ENCODE peak calls at places on chromosomes 12 and 14, in six cellular contexts. T is heart right ventricle, H is neural progenitor cell, W is spleen, O is heart left ventricle, U is IMR-90. F is an unnamed sample. For H3K4me1 and H3K27me3, the result is how much of the 10 kb centered on the place peaks cover.

GRCh38 chr14:105102361-105102760 is 37.1 kb upstream of the GPR132 start:
- DNase-seq in T (no peak), H (no peak), W (no peak), O (peak), U (no peak), F (no peak)

GRCh38 chr12:26188132-26188531 is 7.2 kb upstream of the SSPN start:
- DNase-seq in T (no peak), H (no peak), W (no peak), O (no peak), U (peak), F (no peak)

GRCh38 chr12:5965950-5966383 is 20.9 kb upstream of the ANO2 start:
- DNase-seq in T (peak), H (peak), W (no peak), O (peak), U (peak), F (peak)

GRCh38 chr12:89943461-89943860 is 234.8 kb upstream of the ATP2B1 start:
- DNase-seq in T (no peak), H (no peak), W (no peak), O (no peak), U (no peak), F (no peak)

GRCh38 chr12:130382818-130383217 is 45.1 kb downstream of the PIWIL1 start:
- DNase-seq in T (no peak), H (no peak), W (no peak), O (no peak), U (no peak), F (no peak)

GRCh38 chr12:95318071-95318545 is 100.5 kb downstream of the VEZT start:
- DNase-seq in T (no peak), H (no peak), W (no peak), O (no peak), U (peak), F (no peak)

GRCh38 chr12:11273449-11273848 is 3.9 kb upstream of the PRB3 start:
- DNase-seq in T (no peak), H (no peak), W (no peak), O (no peak), U (no peak), F (no peak)

GRCh38 chr14:22835505-22835904 is 880 bp upstream of the MMP14 start:
- DNase-seq in T (no peak), H (no peak), W (no peak), O (no peak), U (no peak), F (no peak)

GRCh38 chr14:62179367-62180018 is 417.3 kb downstream of the SNAPC1 start:
- DNase-seq in T (no peak), H (peak), W (no peak), O (no peak), U (peak), F (peak)

GRCh38 chr14:65565948-65566347 is 153.4 kb downstream of the FUT8 start:
- DNase-seq in T (no peak), H (no peak), W (no peak), O (no peak), U (no peak), F (no peak)

GRCh38 chr14:104600141-104600643 is 4.4 kb downstream of the TMEM179 start:
- DNase-seq in T (no peak), H (peak), W (peak), O (no peak), U (no peak), F (no peak)

GRCh38 chr12:93786669-93787397 is 109.7 kb downstream of the CRADD start:
- DNase-seq in T (no peak), H (no peak), W (no peak), O (no peak), U (no peak), F (no peak)

GRCh38 chr14:104363891-104364760 is 215.4 kb upstream of the C14orf180 start:
- DNase-seq in T (no peak), H (no peak), W (no peak), O (no peak), U (no peak), F (peak)

GRCh38 chr12:16020034-16020433 is 108.9 kb downstream of the DERA start:
- DNase-seq in T (no peak), H (no peak), W (no peak), O (no peak), U (no peak), F (no peak)

GRCh38 chr14:100861188-100861936 is 35.4 kb downstream of the MEG3 start:
- DNase-seq in T (no peak), H (no peak), W (peak), O (no peak), U (no peak), F (no peak)

GRCh38 chr12:12518919-12519318 is 43.7 kb downstream of the DUSP16 start:
- DNase-seq in T (no peak), H (no peak), W (no peak), O (no peak), U (peak), F (no peak)

GRCh38 chr14:76376878-76377523 is 1.1 kb downstream of the ESRRB start:
- DNase-seq in T (no peak), H (peak), W (no peak), O (no peak), U (no peak), F (no peak)

GRCh38 chr12:124379938-124380754 is 85.3 kb downstream of the RFLNA start:
- DNase-seq in T (peak), H (peak), W (peak), O (peak), U (peak), F (no peak)

DNA sequence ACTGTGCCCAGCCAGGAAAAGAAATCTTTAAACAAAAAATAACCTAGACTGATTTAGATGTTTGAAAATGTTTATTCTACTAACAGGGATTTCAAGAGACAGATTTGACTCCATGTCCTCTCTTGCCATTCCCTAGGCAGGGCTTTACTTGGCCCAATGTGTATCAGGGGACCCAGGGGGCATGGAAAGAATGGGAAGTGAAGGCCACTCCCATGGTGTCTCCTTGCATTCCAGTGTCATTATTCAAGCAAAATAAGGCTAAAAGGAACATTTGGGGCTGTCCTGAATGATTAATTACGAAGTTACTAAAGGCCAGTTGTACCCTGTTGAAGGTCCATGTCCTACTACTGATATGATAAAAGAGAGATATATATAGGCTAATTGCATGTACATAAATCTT is 151.9 kb upstream of the ATF7IP start:
- DNase-seq in T (no peak), H (peak), W (no peak), O (no peak), U (no peak), F (no peak)
- H3K27ac ChIP-seq in T (no peak), H (no peak), W (no peak), O (no peak), U (no peak), F (no peak)

GRCh38 chr14:53954551-53955233 is 1.9 kb downstream of the BMP4 start:
- DNase-seq in T (peak), H (peak), W (peak), O (peak), U (peak), F (peak)

GRCh38 chr14:53955234-53955556 is 1.4 kb downstream of the BMP4 start:
- DNase-seq in T (no peak), H (no peak), W (no peak), O (no peak), U (no peak), F (no peak)

GRCh38 chr14:53957739-53958138 is 1.1 kb upstream of the BMP4 start:
- DNase-seq in T (no peak), H (peak), W (no peak), O (no peak), U (no peak), F (no peak)

GRCh38 chr14:53955671-53956426 is 776 bp downstream of the BMP4 start:
- DNase-seq in T (peak), H (peak), W (peak), O (peak), U (no peak), F (peak)

GRCh38 chr14:53956427-53957201 is at the start of gene BMP4:
- DNase-seq in T (peak), H (peak), W (peak), O (peak), U (peak), F (peak)
- H3K4me1 ChIP-seq in T (under half), H (under half), W (under half), O (under half), U (under half), F (under half)

DNA sequence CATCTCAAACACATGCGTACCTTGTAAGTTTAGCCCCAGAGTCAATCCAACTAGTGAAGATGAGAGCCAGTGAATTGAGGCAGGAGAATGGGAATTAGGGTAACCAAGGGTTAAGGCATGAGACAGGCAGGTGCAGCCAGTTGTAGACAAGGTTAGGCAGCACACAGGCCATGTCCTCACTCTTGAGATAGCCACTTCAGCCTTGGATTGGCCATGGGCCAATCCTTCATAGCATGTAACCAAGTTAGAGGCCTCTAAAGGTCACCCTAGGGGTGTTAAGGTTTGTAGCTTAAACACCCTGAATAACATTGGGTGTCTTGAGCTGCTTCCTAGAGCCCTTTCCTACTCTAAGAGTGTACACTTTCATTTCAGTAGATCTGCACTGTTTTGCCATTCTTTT is 208.2 kb upstream of the RBM19 start:
- DNase-seq in T (no peak), H (no peak), W (no peak), O (no peak), U (no peak), F (no peak)
- H3K27me3 ChIP-seq in T (under half), H (under half), W (under half), O (under half), U (under half), F (under half)

GRCh38 chr14:21704340-21704737 is 30.7 kb upstream of the OR4E1 start:
- DNase-seq in T (no peak), H (no peak), W (no peak), O (no peak), U (no peak), F (no peak)
- H3K27ac ChIP-seq in T (no peak), H (peak), W (no peak), O (no peak), U (no peak), F (no peak)

DNA sequence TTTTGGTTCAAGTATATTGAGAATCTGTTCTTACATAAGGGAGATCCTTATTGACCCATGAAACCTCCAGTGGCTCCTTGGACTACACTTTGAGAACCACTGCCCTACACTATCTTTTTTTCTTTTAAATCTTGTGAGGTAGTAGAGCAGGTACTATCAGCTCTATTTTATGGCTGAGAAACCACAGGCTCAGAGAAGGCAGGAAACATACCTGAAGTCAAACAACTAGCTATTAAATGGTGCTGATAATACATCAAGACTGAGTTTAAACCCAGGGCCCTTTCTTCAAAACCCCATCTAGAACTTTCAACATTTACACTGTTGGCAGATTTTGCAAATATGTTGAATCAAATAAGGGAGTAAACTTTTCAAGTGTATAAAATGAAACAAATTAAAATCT is 6.9 kb downstream of the ZBTB25 start:
- DNase-seq in T (no peak), H (no peak), W (no peak), O (no peak), U (no peak), F (no peak)
- H3K4me1 ChIP-seq in T (half or more), H (under half), W (under half), O (under half), U (under half), F (under half)

DNA sequence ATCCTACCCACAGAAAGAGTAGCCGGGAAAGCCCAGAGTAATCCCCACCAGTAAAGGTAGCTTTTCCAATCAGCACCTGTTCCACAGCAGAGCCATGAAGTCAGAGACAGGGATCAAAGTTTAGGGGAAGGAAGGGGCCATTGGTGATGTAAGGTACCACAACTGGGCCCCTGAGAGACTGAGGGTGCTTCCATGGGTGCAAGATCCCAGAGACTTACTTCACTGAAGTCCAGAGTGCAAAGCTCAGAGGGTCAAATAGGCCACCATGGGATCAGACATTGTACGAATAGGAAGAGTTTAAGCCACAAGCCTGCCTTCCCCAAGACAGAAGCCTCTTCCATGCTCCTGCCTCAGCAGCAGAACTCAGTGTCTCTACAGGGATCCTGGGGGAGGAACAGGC is 20.6 kb downstream of the OR10P1 start:
- DNase-seq in T (no peak), H (no peak), W (no peak), O (no peak), U (no peak), F (no peak)
- H3K27me3 ChIP-seq in T (under half), H (under half), W (under half), O (under half), U (under half), F (under half)

DNA sequence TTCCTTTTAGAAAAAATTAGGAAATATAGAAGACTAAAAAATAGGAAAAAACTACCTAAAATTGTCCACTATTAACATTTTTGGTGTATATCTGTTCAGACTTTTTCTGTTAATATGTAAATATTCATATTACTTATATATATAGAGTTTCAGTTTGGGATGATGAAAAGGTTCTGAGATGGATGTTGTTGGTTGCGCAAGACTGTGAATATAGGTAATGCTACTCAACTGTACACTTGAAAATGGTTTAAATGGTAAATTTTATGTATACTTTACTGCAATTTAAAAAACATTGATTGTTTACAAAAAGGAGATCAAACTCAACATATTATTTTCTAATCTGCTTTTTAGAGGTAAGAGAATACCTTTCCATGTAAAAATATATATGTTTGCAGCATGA is 200.9 kb downstream of the RAD51B start:
- DNase-seq in T (no peak), H (no peak), W (no peak), O (no peak), U (no peak), F (no peak)
- H3K27ac ChIP-seq in T (no peak), H (no peak), W (no peak), O (no peak), U (no peak), F (no peak)

F was measured in right lobe of liver.